ENCODE peak calls at places on chromosomes 7 and 10, in five cellular contexts. W is Peyer's patch, K is choroid plexus epithelial cell, D is fibroblast of lung, E is uterus. Q is an unnamed sample.
A peak's percentile ranks its signal among the peaks of the same experiment; 100 is the strongest.

GRCh38 chr10:1824928-1825327 is 87.6 kb upstream of the ADARB2 start:
- DNase-seq in E (no peak), D (no peak), K (no peak), W (no peak), Q (no peak)

GRCh38 chr7:138773176-138773575 is 24.6 kb upstream of the TMEM213 start:
- DNase-seq in K (no peak), E (no peak), D (no peak), W (no peak), Q (no peak)

GRCh38 chr7:75979361-75980125 is 14.9 kb downstream of the TMEM120A start:
- DNase-seq in W (no peak), D (no peak), K (no peak), E (no peak), Q (no peak)

GRCh38 chr10:33327750-33328149 is 6.7 kb downstream of the NRP1 start:
- DNase-seq in E (no peak), K (peak; percentile 53), W (no peak), D (no peak), Q (no peak)

GRCh38 chr10:35005868-35006267 is 84.3 kb downstream of the CUL2 start:
- DNase-seq in K (peak; percentile 99), D (peak; percentile 91), W (no peak), E (no peak), Q (no peak)

GRCh38 chr7:142436601-142437000 is 178.7 kb upstream of the PRSS58 start:
- DNase-seq in E (no peak), K (peak; percentile 36), D (no peak), W (no peak), Q (no peak)

GRCh38 chr10:14362098-14362497 is 31.4 kb upstream of the FRMD4A start:
- DNase-seq in D (no peak), W (no peak), K (peak; percentile 15), E (no peak), Q (no peak)

GRCh38 chr10:123057968-123058367 is 49.2 kb downstream of the ACADSB start:
- DNase-seq in K (no peak), E (no peak), D (no peak), W (no peak), Q (no peak)

GRCh38 chr7:2353650-2354172 is 916 bp upstream of the EIF3B start:
- DNase-seq in K (peak; percentile 92), D (peak; percentile 92), E (peak; percentile 88), W (peak; percentile 94), Q (peak; percentile 85)

GRCh38 chr10:112389147-112389822 is 15.4 kb downstream of the ACSL5 start:
- DNase-seq in D (peak; percentile 5), E (no peak), W (peak; percentile 65), K (peak; percentile 56), Q (no peak)

GRCh38 chr10:3294919-3295318 is 122.3 kb upstream of the PITRM1 start:
- DNase-seq in W (peak; percentile 14), E (no peak), D (no peak), K (peak; percentile 40), Q (no peak)

GRCh38 chr7:122465296-122465695 is 160.7 kb upstream of the FEZF1 start:
- DNase-seq in K (no peak), W (no peak), D (no peak), E (no peak), Q (no peak)

GRCh38 chr10:72292223-72292691 is 18.5 kb downstream of the DDIT4 start:
- DNase-seq in K (no peak), D (no peak), E (no peak), W (peak; percentile 72), Q (no peak)

GRCh38 chr7:2445047-2445446 is 31.2 kb downstream of the GRIFIN start:
- DNase-seq in W (no peak), D (no peak), K (no peak), E (no peak), Q (no peak)

GRCh38 chr7:13832346-13832745 is 157.1 kb downstream of the ETV1 start:
- DNase-seq in K (peak; percentile 43), W (no peak), E (no peak), D (no peak), Q (no peak)

GRCh38 chr7:141456298-141456697 is 94.9 kb upstream of the AGK start:
- DNase-seq in K (peak; percentile 4), E (no peak), D (no peak), W (no peak), Q (no peak)

GRCh38 chr7:97466999-97467398 is 264.9 kb upstream of the TAC1 start:
- DNase-seq in E (no peak), D (no peak), K (no peak), W (no peak), Q (no peak)

GRCh38 chr10:78777466-78778256 is 291.1 kb upstream of the ZMIZ1 start:
- DNase-seq in K (peak; percentile 38), E (peak; percentile 67), D (peak; percentile 64), W (no peak), Q (no peak)

GRCh38 chr7:1078985-1079384 is 8.9 kb upstream of the GPER1 start:
- DNase-seq in D (no peak), E (no peak), W (no peak), K (no peak), Q (no peak)

GRCh38 chr10:30436200-30436599 is 2.2 kb downstream of the MAP3K8 start:
- DNase-seq in K (peak; percentile 74), D (peak; percentile 55), E (peak; percentile 43), W (no peak), Q (no peak)

GRCh38 chr10:92830478-92831389 is 17.6 kb upstream of the EXOC6 start:
- DNase-seq in W (no peak), K (no peak), D (no peak), E (no peak), Q (no peak)

GRCh38 chr7:142583424-142583823 is 165.8 kb upstream of the PRSS1 start:
- DNase-seq in K (peak; percentile 96), D (peak; percentile 67), W (no peak), E (no peak), Q (no peak)

GRCh38 chr7:20329389-20330175 is 1.1 kb upstream of the ITGB8 start:
- DNase-seq in W (peak; percentile 73), D (peak; percentile 75), K (peak; percentile 70), E (peak; percentile 67), Q (peak; percentile 78)

GRCh38 chr7:77316219-77316978 is 99.8 kb downstream of the GSAP start:
- DNase-seq in K (no peak), E (no peak), W (peak; percentile 64), D (no peak), Q (no peak)

GRCh38 chr7:73373741-73374140 is 45.8 kb downstream of the FKBP6 start:
- DNase-seq in E (no peak), K (no peak), D (no peak), W (no peak), Q (no peak)

GRCh38 chr10:82866424-82867020 is 991.5 kb downstream of the NRG3 start:
- DNase-seq in E (no peak), K (peak; percentile 15), D (peak; percentile 31), W (no peak), Q (no peak)

GRCh38 chr7:116357776-116358670 is 141.5 kb upstream of the CAV2 start:
- DNase-seq in W (no peak), K (peak; percentile 33), D (peak; percentile 60), E (no peak), Q (no peak)

GRCh38 chr10:8473205-8473604 is 418.7 kb downstream of the GATA3 start:
- DNase-seq in K (peak; percentile 0), E (no peak), D (no peak), W (no peak), Q (no peak)

GRCh38 chr10:47364366-47364765 is 16.2 kb downstream of the RBP3 start:
- DNase-seq in E (no peak), K (no peak), W (no peak), D (no peak), Q (no peak)

GRCh38 chr7:44235582-44236332 is 35.0 kb downstream of the YKT6 start:
- DNase-seq in K (no peak), E (no peak), D (no peak), W (no peak), Q (no peak)

GRCh38 chr7:22216832-22217475 is 140.0 kb downstream of the RAPGEF5 start:
- DNase-seq in K (no peak), W (no peak), D (no peak), E (no peak), Q (no peak)
- H3K4me3 ChIP-seq in K (no peak overlapping the region), W (no peak overlapping the region), D (no peak overlapping the region), E (no peak overlapping the region), Q (no peak overlapping the region)

GRCh38 chr10:42691361-42692120 is 53.2 kb upstream of the ZNF33B start:
- DNase-seq in W (no peak), E (no peak), D (no peak), K (no peak), Q (no peak)

GRCh38 chr10:42690449-42691360 is 52.3 kb upstream of the ZNF33B start:
- DNase-seq in D (no peak), W (no peak), E (no peak), K (no peak), Q (no peak)
- TF ChIP-seq CTCF in D (no peak), W (no peak), E (no peak), K (no peak), Q (no peak)

GRCh38 chr10:24951201-24952145 is 933 bp downstream of the PRTFDC1 start:
- DNase-seq in E (peak; percentile 41), W (peak; percentile 66), D (peak; percentile 81), K (peak; percentile 59), Q (no peak)

GRCh38 chr10:24950439-24950838 is 2.0 kb downstream of the PRTFDC1 start:
- DNase-seq in E (no peak), W (no peak), D (no peak), K (no peak), Q (no peak)

GRCh38 chr10:24952146-24952700 is at the start of gene PRTFDC1:
- DNase-seq in K (peak; percentile 33), E (peak; percentile 63), W (peak; percentile 63), D (peak; percentile 56), Q (peak; percentile 23)

GRCh38 chr10:24952701-24953349 is 419 bp upstream of the PRTFDC1 start:
- DNase-seq in D (peak; percentile 72), K (peak; percentile 47), E (peak; percentile 60), W (peak; percentile 67), Q (no peak)

DNA sequence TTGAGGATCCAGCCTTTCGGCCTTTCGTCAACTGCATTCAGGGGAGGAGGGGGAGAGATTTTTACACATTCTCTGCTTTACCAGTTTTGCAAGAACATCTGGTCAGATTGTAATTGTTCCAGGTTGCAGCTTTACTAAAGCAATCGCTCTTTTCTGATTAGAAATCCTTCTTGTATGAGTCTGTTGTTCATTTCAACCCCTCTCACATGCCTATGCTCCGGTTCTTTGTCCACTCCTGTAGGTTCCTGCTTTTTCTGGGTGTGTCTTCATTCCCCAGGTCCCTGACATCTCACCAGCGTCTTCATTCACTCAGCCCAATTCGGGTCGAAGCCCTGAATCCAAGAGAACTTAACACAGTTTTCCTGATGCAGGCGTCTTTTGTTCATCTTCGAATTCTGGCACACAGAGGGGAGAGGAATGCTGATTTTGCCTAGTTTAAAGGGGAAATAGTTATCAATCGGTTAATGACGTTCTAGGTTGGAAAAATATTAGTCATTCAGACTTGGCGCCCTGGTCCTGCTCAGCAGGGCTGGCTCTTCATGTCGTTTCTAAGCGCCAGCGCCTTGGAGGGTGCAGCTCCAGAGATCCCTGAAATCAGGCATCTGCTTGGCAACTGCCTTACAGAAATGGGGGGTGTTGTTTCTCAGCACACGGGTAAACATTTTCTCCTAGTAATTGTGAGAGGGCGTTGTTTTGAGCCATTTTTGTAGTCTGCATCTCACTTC is 1.1 kb upstream of the PRTFDC1 start:
- DNase-seq in W (no peak), E (no peak), K (peak; percentile 49), D (peak; percentile 87), Q (no peak)
- H3K4me3 ChIP-seq in W (peak overlapping the region; percentile 67), E (peak overlapping the region; percentile 66), K (peak overlapping the region; percentile 61), D (peak overlapping the region; percentile 11), Q (peak overlapping the region; percentile 72)

GRCh38 chr10:114753126-114753525 is 68.5 kb upstream of the FHIP2A start:
- DNase-seq in E (no peak), K (no peak), W (no peak), D (peak; percentile 22), Q (no peak)
- TF ChIP-seq CTCF in E (no peak), K (no peak), W (no peak), D (no peak), Q (no peak)